ENCODE peak calls at places on chromosomes 4 and X, in nine cellular contexts. P is suprapubic skin, G is Peyer's patch, I is upper lobe of left lung, K is body of pancreas, W is uterus, Q is HCT116, X is IMR-90, D is stomach. U is an unnamed sample.

GRCh38 chr4:23945521-23946017 is 55.7 kb upstream of the PPARGC1A start:
- DNase-seq in P (peak; percentile 83), G (peak; percentile 61), I (peak; percentile 48), K (peak; percentile 40), W (no peak), Q (no peak), X (peak; percentile 86), D (peak; percentile 73), U (no peak)

GRCh38 chr4:158722291-158722916 is 792 bp downstream of the PPID start:
- DNase-seq in P (no peak), G (no peak), I (no peak), K (no peak), W (no peak), Q (no peak), X (peak; percentile 48), D (no peak), U (no peak)

GRCh38 chrX:103254171-103254824 is 657 bp downstream of the TCEAL8 start:
- DNase-seq in P (no peak), G (peak; percentile 75), I (peak; percentile 66), K (peak; percentile 62), W (peak; percentile 40), Q (peak; percentile 48), X (peak; percentile 23), D (peak; percentile 42), U (peak; percentile 59)

GRCh38 chrX:65608021-65608420 is 59.4 kb upstream of the MSN start:
- DNase-seq in P (no peak), G (no peak), I (no peak), K (no peak), W (no peak), Q (no peak), X (no peak), D (no peak), U (no peak)

GRCh38 chr4:174595141-174595929 is 73.0 kb upstream of the HPGD start:
- DNase-seq in P (no peak), G (no peak), I (no peak), K (no peak), W (no peak), Q (no peak), X (no peak), D (no peak), U (no peak)

GRCh38 chrX:93538575-93538974 is 134.8 kb downstream of the NAP1L3 start:
- DNase-seq in P (no peak), G (no peak), I (no peak), K (no peak), W (no peak), Q (no peak), X (no peak), D (no peak), U (no peak)

GRCh38 chr4:126271266-126271665 is 956.5 kb downstream of the FAT4 start:
- DNase-seq in P (no peak), G (no peak), I (no peak), K (no peak), W (no peak), Q (no peak), X (no peak), D (no peak), U (no peak)

GRCh38 chrX:29295987-29296680 is 708.9 kb downstream of the IL1RAPL1 start:
- DNase-seq in P (no peak), G (no peak), I (no peak), K (no peak), W (no peak), Q (no peak), X (peak; percentile 51), D (no peak), U (no peak)

GRCh38 chr4:39324446-39324845 is 41.7 kb downstream of the RFC1 start:
- DNase-seq in P (no peak), G (no peak), I (no peak), K (no peak), W (no peak), Q (no peak), X (no peak), D (no peak), U (no peak)

GRCh38 chr4:73868206-73869129 is 725 bp upstream of the CXCL1 start:
- DNase-seq in P (no peak), G (no peak), I (no peak), K (no peak), W (no peak), Q (no peak), X (no peak), D (no peak), U (no peak)

GRCh38 chr4:1047106-1047975 is 35.9 kb downstream of the FGFRL1 start:
- DNase-seq in P (peak; percentile 74), G (peak; percentile 53), I (no peak), K (peak; percentile 55), W (peak; percentile 37), Q (no peak), X (no peak), D (peak; percentile 85), U (peak; percentile 18)
- H3K27me3 ChIP-seq in P (peaks cover 67% of the 10 kb centered on the region), G (no peaks in the 10 kb centered on the region), I (peaks cover 8% of the 10 kb centered on the region), K (peaks cover 3% of the 10 kb centered on the region), W (peaks cover 5% of the 10 kb centered on the region), Q (no peaks in the 10 kb centered on the region), X (peaks cover 8% of the 10 kb centered on the region), D (peaks cover 23% of the 10 kb centered on the region), U (peaks cover 24% of the 10 kb centered on the region)

DNA sequence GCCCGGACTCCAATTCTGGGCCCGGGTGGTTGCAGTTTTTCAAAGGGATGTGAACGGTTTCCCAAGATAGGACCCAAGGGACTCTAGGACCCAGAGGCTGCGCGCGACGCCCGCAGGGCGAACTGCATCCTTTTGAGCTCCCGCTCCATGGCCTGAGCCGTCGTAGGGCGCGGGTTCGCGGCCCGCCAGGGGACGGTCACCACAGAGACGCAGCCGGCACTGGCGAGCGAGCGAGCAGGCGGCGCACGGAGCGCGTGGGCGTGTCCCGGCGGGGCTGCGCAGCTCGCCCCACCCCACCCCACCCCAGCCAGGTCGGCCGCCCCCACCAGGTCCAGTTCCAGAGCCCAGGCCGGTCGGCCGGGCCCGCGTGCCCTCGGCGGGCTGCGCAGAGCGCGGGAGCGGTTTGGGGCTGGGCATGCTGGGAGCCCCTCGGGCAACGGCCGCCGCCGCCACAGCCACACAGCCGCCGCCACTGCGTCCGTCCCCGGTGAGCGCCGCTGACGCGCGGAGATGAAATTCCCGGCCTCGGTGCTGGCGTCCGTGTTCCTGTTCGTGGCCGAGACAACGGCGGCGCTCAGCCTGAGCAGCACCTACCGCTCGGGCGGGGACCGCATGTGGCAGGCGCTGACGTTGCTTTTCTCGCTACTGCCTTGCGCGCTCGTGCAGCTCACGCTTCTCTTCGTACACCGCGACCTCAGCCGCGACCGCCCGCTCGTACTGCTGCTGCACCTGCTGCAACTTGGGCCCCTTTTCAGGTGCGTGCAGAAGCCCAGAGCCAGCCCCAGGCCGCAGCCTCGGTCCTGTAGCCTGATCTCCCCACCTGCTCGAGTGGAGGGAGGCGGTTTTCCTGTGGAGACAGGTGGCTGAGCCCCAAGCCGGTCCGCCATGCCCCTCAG is at the start of gene XK:
- DNase-seq in P (no peak), G (peak; percentile 78), I (peak; percentile 47), K (peak; percentile 65), W (peak; percentile 28), Q (peak; percentile 71), X (no peak), D (peak; percentile 65), U (peak; percentile 34)
- TF ChIP-seq POLR2A in P (no peak), G (peak; percentile 51), I (peak; percentile 49), K (peak; percentile 72), W (no peak), Q (peak; percentile 45), X (no peak), D (no peak), U (no peak)

DNA sequence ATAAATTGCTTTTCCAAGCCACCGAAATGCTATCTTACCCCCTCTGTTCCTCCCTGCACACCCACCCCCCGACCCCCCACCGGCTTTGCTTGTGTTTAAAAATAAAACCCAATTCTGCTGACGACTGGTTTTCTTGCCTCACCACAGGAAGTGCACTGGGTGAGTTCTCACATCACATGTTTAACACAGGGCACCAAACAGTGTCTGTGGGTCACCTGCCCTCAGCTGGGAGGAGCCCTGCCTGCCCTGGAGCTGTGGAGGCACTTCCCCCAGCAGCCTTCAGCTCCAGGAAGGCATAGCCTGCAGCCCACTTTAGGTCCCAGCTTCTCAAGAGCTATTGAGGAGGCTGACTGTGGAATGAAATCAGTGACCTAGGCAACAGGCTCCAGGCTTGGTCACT is 8.8 kb downstream of the TMEM255A start:
- DNase-seq in P (no peak), G (peak; percentile 80), I (peak; percentile 53), K (peak; percentile 21), W (no peak), Q (no peak), X (no peak), D (no peak), U (no peak)
- H3K27me3 ChIP-seq in P (no peaks in the 10 kb centered on the region), G (no peaks in the 10 kb centered on the region), I (no peaks in the 10 kb centered on the region), K (no peaks in the 10 kb centered on the region), W (no peaks in the 10 kb centered on the region), Q (no peaks in the 10 kb centered on the region), X (peaks cover 6% of the 10 kb centered on the region), D (peaks cover 14% of the 10 kb centered on the region), U (peaks cover 18% of the 10 kb centered on the region)

GRCh38 chrX:48997865-48998264 is 4.2 kb downstream of the GRIPAP1 start:
- DNase-seq in P (no peak), G (no peak), I (no peak), K (no peak), W (no peak), Q (no peak), X (no peak), D (no peak), U (no peak)
- TF ChIP-seq POLR2A in P (no peak), G (no peak), I (no peak), K (no peak), W (no peak), Q (no peak), X (no peak), D (no peak), U (no peak)

GRCh38 chr4:133146574-133147198 is 2.4 kb upstream of the PCDH10 start:
- DNase-seq in P (peak; percentile 66), G (no peak), I (no peak), K (no peak), W (peak; percentile 44), Q (no peak), X (peak; percentile 40), D (no peak), U (peak; percentile 43)
- H3K27me3 ChIP-seq in P (peaks cover 68% of the 10 kb centered on the region), G (no peaks in the 10 kb centered on the region), I (no peaks in the 10 kb centered on the region), K (peaks cover 30% of the 10 kb centered on the region), W (no peaks in the 10 kb centered on the region), Q (no peaks in the 10 kb centered on the region), X (peaks cover 31% of the 10 kb centered on the region), D (peaks cover 56% of the 10 kb centered on the region), U (peaks cover 42% of the 10 kb centered on the region)